ENCODE peak calls at places on chromosomes 11 and 22, in five cellular contexts. M, J, U, S and W are unnamed samples.

GRCh38 chr22:48660104-48660794 is 1167.4 kb downstream of the BRD1 start:
- DNase-seq in S (no peak), J (no peak), M (no peak), U (no peak), W (no peak)

GRCh38 chr11:68373189-68373809 is 60.9 kb downstream of the LRP5 start:
- DNase-seq in S (no peak), M (no peak), U (peak; percentile 33), J (no peak), W (no peak)

GRCh38 chr11:58676563-58677135 is 54.2 kb downstream of the CNTF start:
- DNase-seq in S (no peak), J (no peak), M (no peak), U (no peak), W (no peak)

GRCh38 chr11:112166561-112166960 is 611 bp upstream of the TEX12 start:
- DNase-seq in M (no peak), U (no peak), S (no peak), J (no peak), W (no peak)

GRCh38 chr11:17314232-17314547 is 37.4 kb upstream of the NCR3LG1 start:
- DNase-seq in U (peak; percentile 80), M (no peak), S (no peak), J (no peak), W (no peak)

GRCh38 chr11:8018742-8019631 is 31.9 kb downstream of the EIF3F start:
- DNase-seq in S (peak; percentile 81), M (peak; percentile 74), J (peak; percentile 53), U (peak; percentile 77), W (no peak)

GRCh38 chr22:24040946-24041345 is 29.8 kb downstream of the CABIN1 start:
- DNase-seq in S (no peak), M (no peak), J (no peak), U (no peak), W (no peak)

GRCh38 chr11:106384429-106384828 is 307.0 kb downstream of the AASDHPPT start:
- DNase-seq in U (no peak), M (no peak), S (no peak), J (no peak), W (no peak)

GRCh38 chr11:26578998-26579635 is 7.1 kb upstream of the MUC15 start:
- DNase-seq in M (no peak), J (no peak), U (no peak), S (no peak), W (no peak)

GRCh38 chr11:128365044-128365443 is 222.3 kb downstream of the ETS1 start:
- DNase-seq in S (no peak), M (peak; percentile 10), U (peak; percentile 65), J (peak; percentile 40), W (peak; percentile 63)

GRCh38 chr22:43974028-43974545 is 18.8 kb downstream of the SAMM50 start:
- DNase-seq in J (no peak), S (peak; percentile 40), M (no peak), U (no peak), W (no peak)

GRCh38 chr11:120178441-120179070 is 32.3 kb upstream of the OAF start:
- DNase-seq in M (no peak), U (peak; percentile 41), J (no peak), S (peak; percentile 48), W (no peak)

GRCh38 chr11:120102050-120102861 is 35.7 kb downstream of the TRIM29 start:
- DNase-seq in S (no peak), M (no peak), U (no peak), J (no peak), W (no peak)

GRCh38 chr22:25747245-25747944 is 5.4 kb downstream of the MYO18B start:
- DNase-seq in U (peak; percentile 65), J (no peak), M (no peak), S (no peak), W (no peak)

GRCh38 chr22:27504854-27505253 is 296.7 kb downstream of the MN1 start:
- DNase-seq in U (no peak), M (no peak), J (no peak), S (no peak), W (no peak)

GRCh38 chr11:119712459-119713360 is 16.3 kb downstream of the NECTIN1 start:
- DNase-seq in S (no peak), M (no peak), U (no peak), J (no peak), W (peak; percentile 89)

GRCh38 chr11:94049351-94049750 is 28.2 kb downstream of the HEPHL1 start:
- DNase-seq in S (no peak), M (no peak), U (no peak), J (no peak), W (no peak)

GRCh38 chr11:45323598-45324249 is 37.6 kb upstream of the SYT13 start:
- DNase-seq in M (no peak), S (no peak), U (no peak), J (no peak), W (no peak)

GRCh38 chr11:73946798-73947458 is 3.9 kb upstream of the DNAJB13 start:
- DNase-seq in J (no peak), U (no peak), M (no peak), S (no peak), W (no peak)

GRCh38 chr11:118290923-118291322 is 13.6 kb upstream of the CD3E start:
- DNase-seq in U (peak; percentile 12), M (peak; percentile 45), J (peak; percentile 48), S (no peak), W (peak; percentile 64)

GRCh38 chr11:79377399-79377798 is 63.4 kb downstream of the TENM4 start:
- DNase-seq in M (no peak), J (no peak), U (no peak), S (no peak), W (no peak)

GRCh38 chr11:106763516-106763915 is 254.8 kb downstream of the GUCY1A2 start:
- DNase-seq in J (no peak), U (no peak), S (no peak), M (no peak), W (no peak)

GRCh38 chr11:78168539-78169477 is 19.6 kb downstream of the KCTD21 start:
- DNase-seq in S (peak; percentile 92), M (peak; percentile 19), U (peak; percentile 21), J (no peak), W (peak; percentile 35)

GRCh38 chr11:23103403-23103802 is 243.1 kb upstream of the CCDC179 start:
- DNase-seq in J (no peak), S (no peak), M (no peak), U (no peak), W (no peak)

GRCh38 chr22:40635940-40636379 is 559 bp downstream of the MRTFA start:
- DNase-seq in S (no peak), M (no peak), U (no peak), J (peak; percentile 18), W (no peak)

GRCh38 chr11:59918987-59919589 is 19.1 kb upstream of the OOSP1 start:
- DNase-seq in U (peak; percentile 67), M (peak; percentile 50), J (peak; percentile 37), S (no peak), W (peak; percentile 56)

GRCh38 chr22:17786435-17787158 is 12.3 kb upstream of the BID start:
- DNase-seq in S (no peak), J (no peak), U (peak; percentile 6), M (peak; percentile 57), W (peak; percentile 45)

GRCh38 chr11:128531588-128531987 is 55.8 kb downstream of the ETS1 start:
- DNase-seq in J (no peak), S (no peak), U (no peak), M (no peak), W (no peak)

GRCh38 chr11:11179239-11179638 is 173.8 kb downstream of the CSNK2A3 start:
- DNase-seq in J (no peak), S (no peak), M (no peak), U (peak; percentile 76), W (no peak)

GRCh38 chr22:19871845-19872778 is 17.4 kb upstream of the GNB1L start:
- DNase-seq in M (peak; percentile 2), S (peak; percentile 50), J (no peak), U (no peak), W (no peak)

GRCh38 chr11:19332476-19332875 is 91.7 kb upstream of the E2F8 start:
- DNase-seq in J (peak; percentile 88), U (no peak), M (no peak), S (no peak), W (no peak)

GRCh38 chr11:64627371-64627770 is 36.4 kb downstream of the SLC22A12 start:
- DNase-seq in M (no peak), J (no peak), U (no peak), S (no peak), W (no peak)

GRCh38 chr11:122032317-122032716 is 83.7 kb downstream of the BLID start:
- DNase-seq in M (no peak), U (peak; percentile 48), S (no peak), J (no peak), W (no peak)

GRCh38 chr11:2529173-2529572 is 84.4 kb downstream of the KCNQ1 start:
- DNase-seq in J (no peak), S (no peak), U (no peak), M (no peak), W (no peak)

GRCh38 chr11:25910090-25910489 is 421.8 kb upstream of the ANO3 start:
- DNase-seq in U (no peak), J (no peak), S (no peak), M (no peak), W (no peak)

GRCh38 chr11:63508745-63509144 is 2.9 kb downstream of the LGALS12 start:
- DNase-seq in J (no peak), U (no peak), S (no peak), M (no peak), W (no peak)

GRCh38 chr22:32042924-32043323 is at the start of gene SLC5A1:
- DNase-seq in S (no peak), U (no peak), M (no peak), J (no peak), W (no peak)

GRCh38 chr22:36223504-36223903 is 15.8 kb downstream of the APOL2 start:
- DNase-seq in S (no peak), J (no peak), U (no peak), M (no peak), W (no peak)

GRCh38 chr22:41799486-41800347 is 762 bp upstream of the CCDC134 start:
- DNase-seq in S (peak; percentile 63), J (no peak), U (no peak), M (peak; percentile 9), W (peak; percentile 25)